ENCODE peak calls at places on chromosomes 1 and 21, in six cellular contexts. F is choroid plexus epithelial cell; Z is prostate gland; R is adrenal gland; W is CD4-positive, alpha-beta memory T cell; O is cardiac fibroblast. K is an unnamed sample.

GRCh38 chr1:12336436-12336835 is 106.6 kb downstream of the VPS13D start:
- DNase-seq in F (peak), O (peak), R (no peak), Z (no peak), W (no peak), K (no peak)

GRCh38 chr1:47991187-47991586 is 6.0 kb downstream of the TRABD2B start:
- DNase-seq in Z (no peak), R (peak), F (peak), O (no peak), W (no peak), K (no peak)

GRCh38 chr1:108327534-108328462 is 83.9 kb upstream of the NBPF4 start:
- DNase-seq in F (peak), R (no peak), O (no peak), W (no peak), Z (no peak), K (no peak)

GRCh38 chr21:15250384-15250783 is 185.6 kb upstream of the NRIP1 start:
- DNase-seq in O (no peak), Z (no peak), R (no peak), W (no peak), F (no peak), K (no peak)

GRCh38 chr21:41689289-41689583 is 77.6 kb downstream of the RIPK4 start:
- DNase-seq in W (no peak), R (no peak), Z (no peak), O (no peak), F (no peak), K (no peak)

GRCh38 chr1:39701092-39701460 is 9.8 kb upstream of the HPCAL4 start:
- DNase-seq in R (no peak), W (no peak), F (peak), O (peak), Z (no peak), K (peak)

GRCh38 chr1:25682059-25682601 is 65.5 kb downstream of the MAN1C1 start:
- DNase-seq in W (no peak), O (no peak), F (no peak), Z (no peak), R (no peak), K (no peak)

GRCh38 chr1:202564958-202565497 is 145.2 kb downstream of the SYT2 start:
- DNase-seq in W (no peak), R (no peak), F (no peak), O (no peak), Z (no peak), K (no peak)

GRCh38 chr21:26941436-26941835 is 25.5 kb downstream of the ADAMTS5 start:
- DNase-seq in Z (no peak), W (no peak), R (no peak), O (no peak), F (peak), K (no peak)

GRCh38 chr1:243287652-243288051 is 31.8 kb downstream of the SDCCAG8 start:
- DNase-seq in F (peak), Z (no peak), O (peak), W (no peak), R (no peak), K (no peak)

GRCh38 chr1:186155594-186155993 is 219.5 kb downstream of the TPR start:
- DNase-seq in F (peak), R (no peak), O (peak), W (no peak), Z (no peak), K (no peak)

GRCh38 chr1:30928171-30928570 is 19.6 kb upstream of the SDC3 start:
- DNase-seq in O (no peak), Z (no peak), F (no peak), W (no peak), R (no peak), K (no peak)

GRCh38 chr1:105485207-105485606 is 1571.3 kb upstream of the PRMT6 start:
- DNase-seq in O (peak), F (peak), R (no peak), W (no peak), Z (no peak), K (no peak)

GRCh38 chr1:170309389-170310013 is 163.7 kb downstream of the NTMT2 start:
- DNase-seq in W (no peak), R (no peak), O (peak), F (peak), Z (no peak), K (no peak)

GRCh38 chr1:3348196-3348865 is 106.1 kb upstream of the ARHGEF16 start:
- DNase-seq in Z (no peak), R (no peak), F (no peak), W (no peak), O (no peak), K (no peak)

GRCh38 chr1:200262326-200262965 is 147.4 kb downstream of the ZNF281 start:
- DNase-seq in W (no peak), F (no peak), R (no peak), O (no peak), Z (no peak), K (no peak)

GRCh38 chr1:220485131-220485530 is 42.8 kb upstream of the MARK1 start:
- DNase-seq in Z (no peak), F (no peak), W (no peak), R (no peak), O (no peak), K (no peak)

GRCh38 chr1:201377611-201378092 is at the start of gene TNNT2:
- DNase-seq in Z (no peak), O (peak), R (no peak), F (no peak), W (no peak), K (no peak)

GRCh38 chr1:9204156-9204720 is 30.3 kb upstream of the H6PD start:
- DNase-seq in F (no peak), R (no peak), W (no peak), O (no peak), Z (no peak), K (no peak)

GRCh38 chr1:9203623-9204022 is 31.0 kb upstream of the H6PD start:
- DNase-seq in W (no peak), Z (no peak), O (no peak), F (no peak), R (no peak), K (no peak)

GRCh38 chr1:9202240-9202870 is 32.2 kb upstream of the H6PD start:
- DNase-seq in O (no peak), F (no peak), Z (no peak), R (no peak), W (no peak), K (no peak)

GRCh38 chr1:9200441-9200840 is 34.1 kb upstream of the H6PD start:
- DNase-seq in R (no peak), W (no peak), O (no peak), F (no peak), Z (no peak), K (no peak)

GRCh38 chr1:9201421-9202239 is 32.9 kb upstream of the H6PD start:
- DNase-seq in W (no peak), O (peak), F (peak), R (no peak), Z (no peak), K (no peak)
- H3K4me3 ChIP-seq in W (no peak), O (peak), F (peak), R (peak), Z (peak), K (no peak)

GRCh38 chr1:230288641-230289349 is 137.3 kb downstream of the PGBD5 start:
- DNase-seq in F (peak), R (no peak), O (peak), Z (no peak), W (no peak), K (no peak)

GRCh38 chr1:230292739-230293720 is 133.1 kb downstream of the PGBD5 start:
- DNase-seq in R (peak), Z (no peak), F (no peak), W (no peak), O (no peak), K (no peak)

GRCh38 chr1:230287674-230288315 is 138.3 kb downstream of the PGBD5 start:
- DNase-seq in W (no peak), F (no peak), O (no peak), Z (no peak), R (no peak), K (no peak)

GRCh38 chr1:230289350-230289644 is 136.8 kb downstream of the PGBD5 start:
- DNase-seq in Z (no peak), F (no peak), O (no peak), W (no peak), R (no peak), K (no peak)

GRCh38 chr1:230291731-230292620 is 134.2 kb downstream of the PGBD5 start:
- DNase-seq in O (no peak), Z (no peak), W (no peak), R (peak), F (no peak), K (no peak)
- H3K4me3 ChIP-seq in O (no peak), Z (no peak), W (no peak), R (no peak), F (no peak), K (no peak)

DNA sequence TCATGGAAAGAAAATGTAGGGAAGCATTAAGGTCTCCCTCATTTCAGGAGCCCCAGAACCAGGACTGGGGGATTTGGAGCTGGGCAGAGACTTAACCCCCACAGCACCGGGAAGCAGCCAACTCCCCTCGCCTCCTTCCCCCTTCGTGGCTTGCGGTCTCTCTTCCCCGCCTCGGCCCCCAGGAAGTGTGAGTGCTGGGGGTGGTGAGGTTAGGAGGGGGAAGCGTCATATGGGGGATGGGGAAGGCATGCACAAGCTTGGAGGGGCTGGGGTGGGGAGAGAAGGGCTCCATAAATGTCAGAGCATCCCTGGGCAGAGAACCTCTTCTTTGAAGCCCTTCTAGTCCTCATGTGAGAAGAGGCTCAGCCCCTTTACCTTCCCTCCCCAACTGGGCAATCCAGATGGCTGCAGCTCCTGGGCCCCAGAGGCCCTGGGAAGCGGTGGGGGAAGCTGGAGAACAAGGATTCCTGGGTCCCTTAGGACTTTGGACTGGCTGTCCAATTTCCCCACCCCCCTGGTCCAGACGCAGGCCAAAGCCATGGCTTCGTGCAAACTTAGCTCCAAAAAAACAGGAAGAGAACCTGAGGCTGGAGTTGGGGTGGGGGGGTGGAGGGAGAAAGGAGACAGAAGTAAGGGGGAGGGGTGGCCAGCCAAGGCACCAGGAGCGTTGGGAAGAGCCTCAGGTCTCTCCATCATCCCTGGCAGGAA is 7.8 kb downstream of the ZBTB7B start:
- DNase-seq in R (peak), Z (no peak), O (no peak), W (peak), F (no peak), K (no peak)
- H3K4me3 ChIP-seq in R (no peak), Z (peak), O (no peak), W (peak), F (no peak), K (peak)

DNA sequence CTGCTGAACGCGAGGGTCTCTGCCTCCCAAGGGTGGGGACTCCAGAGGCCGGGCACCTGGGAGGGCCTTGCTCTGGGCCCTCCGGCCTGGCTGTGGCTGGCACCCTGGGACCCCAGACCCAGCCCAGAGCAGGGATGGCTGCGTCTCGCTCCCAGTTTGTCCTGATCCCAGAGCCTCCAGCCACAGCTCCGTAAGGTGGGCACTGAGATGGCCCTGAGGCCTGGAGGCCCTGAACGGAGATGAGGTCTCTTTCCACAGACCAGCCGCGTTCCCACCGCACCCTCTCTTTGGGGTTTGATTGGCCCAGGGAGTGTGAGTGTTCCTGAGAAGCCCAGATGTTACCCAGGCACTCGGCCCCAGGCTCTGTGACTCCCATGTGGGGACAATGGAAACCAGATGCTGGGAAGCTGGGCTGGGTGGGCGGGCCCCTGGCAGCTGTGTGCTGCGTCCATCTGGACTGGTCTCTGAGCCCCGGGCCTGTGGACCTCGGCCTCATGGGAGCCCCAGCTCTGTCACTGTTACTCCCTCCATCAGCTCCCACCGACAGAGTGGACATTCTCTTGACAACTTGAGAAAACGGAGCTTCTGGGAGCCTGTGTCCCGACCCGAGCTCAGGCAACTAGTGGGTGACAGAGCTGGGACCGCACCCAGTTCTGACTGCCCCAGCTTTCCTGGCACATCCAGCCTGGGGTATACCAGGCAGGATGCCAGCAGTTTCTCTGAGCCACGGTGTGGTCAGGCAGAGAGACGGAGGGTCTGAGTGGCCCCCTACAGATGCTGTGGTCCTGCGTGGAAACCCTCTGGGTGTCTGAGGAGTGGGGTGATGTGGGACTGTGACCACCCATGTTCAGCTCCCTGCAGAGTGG is 9.8 kb upstream of the COL6A1 start:
- DNase-seq in R (peak), Z (no peak), F (peak), W (no peak), O (peak), K (peak)
- H3K4me3 ChIP-seq in R (no peak), Z (no peak), F (no peak), W (no peak), O (no peak), K (no peak)

DNA sequence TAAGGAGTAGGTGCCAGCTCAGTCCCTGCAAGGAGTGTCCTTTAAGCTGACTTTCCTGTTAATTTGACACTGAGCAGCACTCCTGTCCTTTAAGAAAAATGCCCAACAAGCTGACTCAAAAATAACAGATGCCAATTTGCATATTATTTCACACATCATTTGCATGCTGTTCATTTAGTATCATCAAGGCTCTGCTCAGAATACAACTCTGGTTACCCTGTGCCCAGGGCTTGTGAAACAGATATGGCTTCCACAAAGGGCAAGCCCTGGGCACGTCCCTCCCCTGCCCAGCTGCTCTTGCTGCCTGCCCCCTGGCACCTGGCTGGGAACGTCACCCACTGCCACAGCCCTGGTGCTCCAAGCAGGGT is 10.3 kb downstream of the KCNN3 start:
- DNase-seq in Z (no peak), O (no peak), W (no peak), R (no peak), F (no peak), K (no peak)
- H3K4me3 ChIP-seq in Z (no peak), O (no peak), W (no peak), R (no peak), F (no peak), K (no peak)

DNA sequence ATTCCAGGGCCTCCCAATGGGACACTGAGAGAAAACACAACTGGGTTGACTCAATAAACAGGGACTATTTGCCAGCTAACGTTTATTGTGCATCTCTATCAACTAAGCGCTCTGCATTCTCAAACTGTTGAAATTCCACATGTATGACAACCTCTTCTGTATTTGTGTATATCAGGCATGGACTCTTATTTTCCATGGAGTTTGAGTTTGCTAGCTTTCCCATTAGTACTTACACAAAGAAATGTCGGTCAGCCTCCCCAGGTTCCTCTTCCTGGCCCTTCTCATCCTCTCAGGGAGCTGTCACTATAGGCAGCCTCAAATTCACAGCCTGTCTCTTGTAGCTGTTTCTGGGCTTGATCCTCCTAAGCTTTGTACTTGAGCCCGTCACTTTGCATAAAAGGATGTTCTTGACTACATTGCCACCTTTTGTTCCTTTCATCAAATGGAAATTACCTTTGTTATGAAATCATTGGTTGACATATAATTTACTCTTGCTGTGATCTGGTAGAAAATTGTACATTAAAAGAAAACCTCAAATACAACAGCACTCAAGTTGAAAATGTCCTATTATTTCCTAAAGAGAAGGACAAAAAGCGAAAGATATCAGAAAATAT is 60.0 kb upstream of the NTPCR start:
- DNase-seq in W (no peak), Z (no peak), R (no peak), F (peak), O (no peak), K (no peak)
- H3K4me3 ChIP-seq in W (no peak), Z (no peak), R (no peak), F (no peak), O (no peak), K (no peak)

GRCh38 chr21:20999567-21000169 is 1.5 kb downstream of the NCAM2 start:
- DNase-seq in F (peak), Z (no peak), W (no peak), R (peak), O (peak), K (no peak)

GRCh38 chr21:21002137-21002536 is 3.9 kb downstream of the NCAM2 start:
- DNase-seq in Z (no peak), R (no peak), F (no peak), W (no peak), O (no peak), K (no peak)

GRCh38 chr21:20998886-20999285 is 677 bp downstream of the NCAM2 start:
- DNase-seq in F (no peak), W (no peak), O (no peak), R (no peak), Z (no peak), K (no peak)

GRCh38 chr21:21001591-21002100 is 3.4 kb downstream of the NCAM2 start:
- DNase-seq in O (no peak), W (no peak), R (no peak), F (no peak), Z (no peak), K (no peak)

DNA sequence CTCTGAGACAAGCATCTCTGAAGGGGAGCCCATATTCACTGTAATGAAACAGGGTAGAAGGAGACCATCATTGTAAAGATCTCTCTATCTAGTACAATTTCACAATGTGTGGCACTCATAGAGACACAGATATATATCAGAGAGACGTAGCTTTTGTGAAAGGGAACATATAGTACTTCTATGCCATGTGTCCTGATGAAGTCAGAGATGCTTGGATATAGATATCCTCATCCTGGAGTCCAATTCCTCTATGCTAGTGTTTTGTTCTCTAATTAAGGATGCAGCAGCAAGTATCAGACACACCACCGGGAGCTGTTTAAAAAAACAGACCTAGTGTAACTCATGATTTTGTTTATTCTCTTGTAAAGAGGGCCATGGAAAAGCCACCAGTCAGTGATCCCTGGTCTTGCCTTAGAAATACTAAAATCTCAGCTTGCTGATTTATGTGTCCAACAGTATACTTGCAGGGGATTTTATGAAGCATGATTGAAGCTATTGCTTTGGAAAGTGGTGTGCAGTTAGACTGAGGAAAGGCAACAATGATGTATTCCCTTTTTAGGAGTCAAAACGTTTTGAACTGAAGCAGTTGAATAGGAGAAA is 2.5 kb downstream of the NCAM2 start:
- DNase-seq in Z (no peak), F (no peak), R (no peak), O (no peak), W (no peak), K (no peak)
- H3K4me3 ChIP-seq in Z (no peak), F (no peak), R (no peak), O (no peak), W (no peak), K (no peak)

K was measured in pancreas.